ENCODE peak calls at places on chromosomes 11 and 22, in seven cellular contexts. H, I, R, J, W, U and S are unnamed samples.

GRCh38 chr11:44600739-44601416 is 35.4 kb downstream of the CD82 start:
- DNase-seq in H (no peak), I (peak; percentile 63), R (no peak), J (no peak), W (no peak), U (no peak), S (no peak)

GRCh38 chr11:29452131-29452530 is 564.7 kb downstream of the KCNA4 start:
- DNase-seq in H (peak; percentile 81), I (no peak), R (peak; percentile 64), J (no peak), W (peak; percentile 65), U (no peak), S (no peak)

GRCh38 chr11:1748467-1749019 is 1.9 kb downstream of the IFITM10 start:
- DNase-seq in H (no peak), I (peak; percentile 76), R (no peak), J (no peak), W (no peak), U (no peak), S (no peak)

GRCh38 chr11:73950869-73951710 is at the start of gene DNAJB13:
- DNase-seq in H (peak; percentile 70), I (peak; percentile 88), R (no peak), J (peak; percentile 35), W (peak; percentile 44), U (peak; percentile 27), S (peak; percentile 57)

GRCh38 chr22:29450222-29450621 is 11.8 kb downstream of the RFPL1 start:
- DNase-seq in H (no peak), I (no peak), R (no peak), J (no peak), W (no peak), U (no peak), S (no peak)

GRCh38 chr11:47469411-47470179 is 20.7 kb upstream of the RAPSN start:
- DNase-seq in H (no peak), I (peak; percentile 36), R (no peak), J (no peak), W (peak; percentile 62), U (no peak), S (no peak)

GRCh38 chr11:57349491-57350274 is 11.5 kb downstream of the P2RX3 start:
- DNase-seq in H (peak; percentile 65), I (peak; percentile 94), R (no peak), J (peak; percentile 66), W (peak; percentile 33), U (no peak), S (peak; percentile 23)

GRCh38 chr22:44030702-44031082 is 6.6 kb downstream of the PARVB start:
- DNase-seq in H (no peak), I (no peak), R (no peak), J (no peak), W (no peak), U (no peak), S (no peak)

GRCh38 chr22:40123387-40123786 is 54.3 kb upstream of the TNRC6B start:
- DNase-seq in H (no peak), I (no peak), R (no peak), J (no peak), W (no peak), U (no peak), S (no peak)

GRCh38 chr11:13972033-13972910 is 9.7 kb downstream of the SPON1 start:
- DNase-seq in H (no peak), I (no peak), R (peak; percentile 37), J (no peak), W (peak; percentile 61), U (no peak), S (peak; percentile 38)

GRCh38 chr11:47144541-47144940 is 32.1 kb downstream of the ARFGAP2 start:
- DNase-seq in H (no peak), I (no peak), R (no peak), J (no peak), W (no peak), U (no peak), S (peak; percentile 65)

GRCh38 chr11:133726576-133726975 is 118.7 kb downstream of the SPATA19 start:
- DNase-seq in H (no peak), I (no peak), R (no peak), J (no peak), W (no peak), U (no peak), S (no peak)

GRCh38 chr22:31451709-31452571 is 37.7 kb downstream of the EIF4ENIF1 start:
- DNase-seq in H (peak; percentile 69), I (peak; percentile 59), R (peak; percentile 28), J (no peak), W (peak; percentile 67), U (peak; percentile 81), S (peak; percentile 76)

GRCh38 chr11:111570796-111571195 is 30.3 kb downstream of the LAYN start:
- DNase-seq in H (no peak), I (no peak), R (no peak), J (no peak), W (peak; percentile 55), U (no peak), S (peak; percentile 64)

GRCh38 chr11:111575748-111576147 is 26.5 kb upstream of the SIK2 start:
- DNase-seq in H (no peak), I (no peak), R (no peak), J (no peak), W (no peak), U (no peak), S (no peak)

GRCh38 chr11:111573821-111574249 is 28.4 kb upstream of the SIK2 start:
- DNase-seq in H (no peak), I (no peak), R (no peak), J (no peak), W (peak; percentile 33), U (no peak), S (peak; percentile 56)

GRCh38 chr11:111571829-111572501 is 30.3 kb upstream of the SIK2 start:
- DNase-seq in H (peak; percentile 45), I (no peak), R (no peak), J (no peak), W (peak; percentile 47), U (no peak), S (peak; percentile 43)

DNA sequence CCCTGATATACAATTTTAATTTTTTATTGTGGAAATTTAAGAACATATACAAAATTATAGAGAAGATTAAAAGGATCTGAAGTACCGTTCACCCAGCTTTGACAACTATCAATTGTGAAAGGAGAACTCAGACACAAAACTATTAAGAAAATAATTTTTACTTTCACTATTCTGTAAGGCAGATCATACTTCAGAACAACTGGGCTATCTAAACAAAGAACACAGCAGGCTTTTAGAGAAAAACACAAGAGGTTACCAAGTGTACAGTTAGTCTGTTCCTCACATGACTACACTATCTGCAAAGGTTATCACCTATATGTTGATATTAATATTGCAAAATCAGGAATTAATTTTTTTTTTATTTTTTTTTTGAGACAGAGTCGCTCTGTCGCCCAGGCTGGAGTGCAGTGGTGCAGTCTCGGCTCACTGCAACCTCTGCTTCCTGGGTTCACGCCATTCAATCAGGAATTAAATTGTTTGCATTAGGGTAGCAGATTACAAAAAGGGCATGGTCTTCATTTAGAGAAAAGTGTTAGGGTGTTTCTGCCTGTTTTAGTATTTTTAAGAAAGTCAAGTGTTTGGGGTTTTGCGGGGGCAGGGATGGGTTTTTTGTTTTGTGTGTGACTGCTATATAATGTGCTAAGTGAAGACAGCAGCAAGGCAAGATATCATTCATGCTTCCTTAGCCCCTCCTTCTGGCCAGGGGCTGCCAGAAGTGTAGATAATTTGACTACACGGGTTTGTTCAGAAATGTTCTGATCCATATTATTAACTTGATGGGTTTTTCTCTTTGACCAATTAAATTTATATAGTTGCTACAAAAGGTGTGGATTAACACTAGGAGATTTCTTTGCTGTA is 27.6 kb upstream of the SIK2 start:
- DNase-seq in H (no peak), I (no peak), R (no peak), J (no peak), W (no peak), U (no peak), S (no peak)
- H3K4me3 ChIP-seq in H (no peak overlapping the region), I (no peak overlapping the region), R (no peak overlapping the region), J (no peak overlapping the region), W (no peak overlapping the region), U (no peak overlapping the region), S (no peak overlapping the region)

DNA sequence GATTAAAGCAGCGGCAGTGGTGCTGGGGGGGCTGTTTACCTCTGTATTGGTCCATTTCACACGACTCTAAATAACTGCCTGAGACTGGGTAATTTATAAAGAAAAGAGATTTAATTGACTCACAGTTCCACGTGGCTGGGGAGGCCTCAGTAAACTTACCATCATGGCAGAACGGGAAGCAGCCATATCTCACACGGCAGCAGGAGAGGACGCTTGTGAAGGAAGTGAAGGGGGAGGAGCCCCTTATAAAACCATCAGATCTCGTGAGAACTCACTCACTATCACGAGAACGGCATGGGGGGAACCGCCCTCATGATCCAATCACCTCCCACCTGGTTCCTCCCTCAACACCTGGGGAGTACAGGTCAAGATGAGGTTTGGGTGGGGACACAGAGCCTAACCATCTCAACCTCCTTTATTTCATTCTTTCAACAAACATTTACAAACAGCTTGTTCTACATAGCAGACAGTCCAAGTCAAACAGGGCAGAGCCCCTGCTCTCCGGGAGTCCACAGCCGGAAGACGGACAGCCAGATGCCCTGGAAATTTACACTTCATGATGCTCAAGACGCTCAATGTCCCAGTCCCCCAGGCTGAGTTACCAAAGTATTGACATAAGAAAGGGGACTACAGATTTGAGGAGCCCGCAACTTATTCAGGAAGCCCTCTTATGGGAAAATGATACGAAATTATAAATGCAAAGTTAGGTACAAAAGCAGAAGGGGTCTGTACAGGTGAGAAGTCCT is 26.3 kb upstream of the HMGXB4 start:
- DNase-seq in H (peak; percentile 29), I (no peak), R (no peak), J (no peak), W (no peak), U (no peak), S (no peak)
- H3K4me3 ChIP-seq in H (peak overlapping the region; percentile 57), I (no peak overlapping the region), R (no peak overlapping the region), J (no peak overlapping the region), W (no peak overlapping the region), U (peak overlapping the region; percentile 43), S (no peak overlapping the region)

DNA sequence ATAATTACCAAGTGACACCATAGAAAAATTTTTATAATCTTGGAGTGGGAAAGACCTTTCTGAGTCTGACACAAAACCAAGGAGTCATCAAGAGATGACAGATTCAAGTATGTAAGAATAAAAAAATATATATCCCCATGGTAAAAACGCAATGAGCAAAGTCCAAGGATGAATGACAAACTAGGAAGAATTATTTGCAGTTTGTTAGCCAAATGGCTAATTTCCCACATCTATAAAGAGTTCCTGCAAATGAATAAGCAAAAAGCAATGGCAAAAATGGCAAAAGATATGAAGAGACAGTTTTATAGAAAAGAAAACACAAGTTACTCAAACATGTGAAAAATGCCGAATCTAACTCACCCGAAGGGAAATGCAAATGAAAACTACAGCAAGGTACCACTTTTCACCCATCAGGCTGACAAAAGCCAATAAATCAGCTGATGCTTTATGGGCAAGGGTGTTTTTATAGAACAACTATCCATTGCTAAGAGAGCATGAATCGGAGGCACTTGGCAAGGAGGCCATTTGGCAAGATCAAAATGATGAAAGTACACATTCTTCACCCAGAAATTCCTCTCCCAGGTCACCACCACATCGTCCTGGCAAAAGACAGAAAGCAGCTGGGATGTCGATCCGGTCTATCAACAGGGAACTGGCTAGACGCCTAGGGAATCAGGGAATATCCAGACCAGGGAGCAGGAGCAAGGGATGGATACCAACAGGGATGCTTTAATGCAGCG is 21.1 kb upstream of the KLHL35 start:
- DNase-seq in H (no peak), I (no peak), R (peak; percentile 91), J (no peak), W (peak; percentile 87), U (peak; percentile 27), S (no peak)
- H3K4me3 ChIP-seq in H (no peak overlapping the region), I (no peak overlapping the region), R (no peak overlapping the region), J (no peak overlapping the region), W (no peak overlapping the region), U (no peak overlapping the region), S (no peak overlapping the region)

DNA sequence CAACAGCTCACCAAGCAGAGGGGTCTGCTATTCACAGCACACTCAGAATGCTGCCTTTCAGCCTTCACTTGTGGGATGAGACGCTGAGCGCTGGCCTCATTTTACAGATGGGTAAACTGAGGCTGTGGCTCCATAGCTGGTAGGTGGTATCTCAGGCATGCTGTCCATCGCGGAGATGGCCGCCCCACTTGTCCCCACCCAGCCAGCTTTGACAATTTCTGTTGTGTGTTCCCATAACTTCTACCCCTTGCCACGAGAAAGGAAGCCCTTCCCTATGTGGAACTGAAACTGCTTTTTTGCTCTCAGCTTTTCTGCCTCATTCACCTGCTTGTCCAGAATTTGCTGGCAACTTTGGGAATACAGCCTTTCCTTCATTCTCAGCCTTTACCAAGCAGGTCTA is 36.1 kb upstream of the NNMT start:
- DNase-seq in H (no peak), I (no peak), R (no peak), J (no peak), W (no peak), U (no peak), S (no peak)
- H3K4me3 ChIP-seq in H (no peak overlapping the region), I (no peak overlapping the region), R (no peak overlapping the region), J (no peak overlapping the region), W (no peak overlapping the region), U (no peak overlapping the region), S (no peak overlapping the region)